ENCODE peak calls at places on chromosomes 3 and 15, in nine cellular contexts. One of them, this sample, is unnamed.

GRCh38 chr15:65796610-65797012 is 4.5 kb upstream of the DENND4A start:
- DNase-seq in NB4: peak; percentile 42
- DNase-seq in heart left ventricle: no peak
- DNase-seq in AG04449: no peak
- DNase-seq in A549: peak; percentile 44
- DNase-seq in A673: peak; percentile 28
- DNase-seq in breast epithelium: no peak
- DNase-seq in natural killer cell: no peak
- DNase-seq in B cell: no peak
- DNase-seq in this sample: no peak

GRCh38 chr3:37768107-37768809 is 93.4 kb upstream of the CTDSPL start:
- DNase-seq in A673: peak; percentile 53
- DNase-seq in A549: no peak
- DNase-seq in AG04449: no peak
- DNase-seq in natural killer cell: no peak
- DNase-seq in heart left ventricle: no peak
- DNase-seq in breast epithelium: no peak
- DNase-seq in NB4: no peak
- DNase-seq in B cell: no peak
- DNase-seq in this sample: no peak

GRCh38 chr3:142863010-142863787 is 25.7 kb downstream of the PCOLCE2 start:
- DNase-seq in heart left ventricle: no peak
- DNase-seq in B cell: no peak
- DNase-seq in breast epithelium: peak; percentile 35
- DNase-seq in A549: no peak
- DNase-seq in AG04449: no peak
- DNase-seq in NB4: peak; percentile 57
- DNase-seq in natural killer cell: no peak
- DNase-seq in A673: no peak
- DNase-seq in this sample: no peak

GRCh38 chr3:62795978-62796635 is 79.1 kb downstream of the CADPS start:
- DNase-seq in B cell: no peak
- DNase-seq in heart left ventricle: no peak
- DNase-seq in A673: no peak
- DNase-seq in AG04449: no peak
- DNase-seq in NB4: peak; percentile 1
- DNase-seq in breast epithelium: no peak
- DNase-seq in A549: no peak
- DNase-seq in natural killer cell: no peak
- DNase-seq in this sample: no peak

GRCh38 chr3:187838016-187838535 is 92.8 kb upstream of the BCL6 start:
- DNase-seq in B cell: no peak
- DNase-seq in A549: no peak
- DNase-seq in heart left ventricle: no peak
- DNase-seq in NB4: no peak
- DNase-seq in A673: no peak
- DNase-seq in natural killer cell: no peak
- DNase-seq in breast epithelium: no peak
- DNase-seq in AG04449: peak; percentile 24
- DNase-seq in this sample: no peak

GRCh38 chr3:72082121-72082715 is 297.3 kb upstream of the PROK2 start:
- DNase-seq in breast epithelium: no peak
- DNase-seq in B cell: peak; percentile 74
- DNase-seq in AG04449: no peak
- DNase-seq in A673: no peak
- DNase-seq in A549: no peak
- DNase-seq in heart left ventricle: no peak
- DNase-seq in natural killer cell: no peak
- DNase-seq in NB4: peak; percentile 90
- DNase-seq in this sample: peak; percentile 61

GRCh38 chr3:119695480-119695879 is 7.3 kb upstream of the CFAP91 start:
- DNase-seq in NB4: peak; percentile 45
- DNase-seq in A549: no peak
- DNase-seq in AG04449: no peak
- DNase-seq in breast epithelium: no peak
- DNase-seq in A673: peak; percentile 33
- DNase-seq in natural killer cell: no peak
- DNase-seq in B cell: no peak
- DNase-seq in heart left ventricle: no peak
- DNase-seq in this sample: no peak

GRCh38 chr15:68553994-68554715 is 24.6 kb upstream of the CORO2B start:
- DNase-seq in A549: peak; percentile 76
- DNase-seq in breast epithelium: peak; percentile 48
- DNase-seq in NB4: peak; percentile 64
- DNase-seq in B cell: peak; percentile 69
- DNase-seq in natural killer cell: peak; percentile 37
- DNase-seq in heart left ventricle: peak; percentile 56
- DNase-seq in A673: peak; percentile 78
- DNase-seq in AG04449: no peak
- DNase-seq in this sample: peak; percentile 63

GRCh38 chr15:45829336-45830153 is 194.7 kb downstream of the SQOR start:
- DNase-seq in heart left ventricle: no peak
- DNase-seq in NB4: no peak
- DNase-seq in natural killer cell: no peak
- DNase-seq in A673: no peak
- DNase-seq in B cell: no peak
- DNase-seq in AG04449: no peak
- DNase-seq in A549: no peak
- DNase-seq in breast epithelium: no peak
- DNase-seq in this sample: no peak

GRCh38 chr15:31897746-31898145 is 132.6 kb upstream of the CHRNA7 start:
- DNase-seq in B cell: no peak
- DNase-seq in A549: no peak
- DNase-seq in A673: no peak
- DNase-seq in natural killer cell: no peak
- DNase-seq in AG04449: no peak
- DNase-seq in NB4: no peak
- DNase-seq in breast epithelium: no peak
- DNase-seq in heart left ventricle: no peak
- DNase-seq in this sample: no peak

GRCh38 chr15:31892513-31892912 is 137.8 kb upstream of the CHRNA7 start:
- DNase-seq in B cell: no peak
- DNase-seq in breast epithelium: no peak
- DNase-seq in A549: no peak
- DNase-seq in NB4: no peak
- DNase-seq in heart left ventricle: no peak
- DNase-seq in natural killer cell: no peak
- DNase-seq in A673: no peak
- DNase-seq in AG04449: no peak
- DNase-seq in this sample: no peak

DNA sequence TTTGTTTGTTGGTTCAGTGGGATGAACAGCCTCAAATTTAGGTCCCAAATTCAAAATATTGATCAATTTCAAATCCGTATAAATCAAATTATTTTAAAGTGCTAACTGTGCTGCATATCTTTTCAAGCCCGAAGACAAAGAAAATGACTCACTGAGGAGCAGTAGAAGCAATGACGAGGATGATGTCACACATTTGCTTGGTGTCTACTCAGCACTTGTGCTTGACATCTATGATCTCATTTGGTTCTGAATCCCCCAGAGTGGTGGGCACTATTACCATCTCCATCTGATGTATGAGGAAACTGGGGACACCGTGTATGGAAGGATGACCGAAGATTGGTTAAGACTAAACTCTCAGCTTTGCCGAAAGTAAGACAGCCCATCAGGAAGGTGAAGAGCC is 136.5 kb upstream of the CHRNA7 start:
- DNase-seq in breast epithelium: no peak
- DNase-seq in AG04449: no peak
- DNase-seq in heart left ventricle: no peak
- DNase-seq in natural killer cell: no peak
- DNase-seq in B cell: no peak
- DNase-seq in A549: no peak
- DNase-seq in NB4: no peak
- DNase-seq in A673: no peak
- DNase-seq in this sample: no peak
- TF ChIP-seq CTCF in breast epithelium: no peak
- TF ChIP-seq CTCF in AG04449: no peak
- TF ChIP-seq CTCF in heart left ventricle: no peak
- TF ChIP-seq CTCF in natural killer cell: no peak
- TF ChIP-seq CTCF in B cell: no peak
- TF ChIP-seq CTCF in A549: no peak
- TF ChIP-seq CTCF in NB4: no peak
- TF ChIP-seq CTCF in A673: no peak
- TF ChIP-seq CTCF in this sample: no peak

DNA sequence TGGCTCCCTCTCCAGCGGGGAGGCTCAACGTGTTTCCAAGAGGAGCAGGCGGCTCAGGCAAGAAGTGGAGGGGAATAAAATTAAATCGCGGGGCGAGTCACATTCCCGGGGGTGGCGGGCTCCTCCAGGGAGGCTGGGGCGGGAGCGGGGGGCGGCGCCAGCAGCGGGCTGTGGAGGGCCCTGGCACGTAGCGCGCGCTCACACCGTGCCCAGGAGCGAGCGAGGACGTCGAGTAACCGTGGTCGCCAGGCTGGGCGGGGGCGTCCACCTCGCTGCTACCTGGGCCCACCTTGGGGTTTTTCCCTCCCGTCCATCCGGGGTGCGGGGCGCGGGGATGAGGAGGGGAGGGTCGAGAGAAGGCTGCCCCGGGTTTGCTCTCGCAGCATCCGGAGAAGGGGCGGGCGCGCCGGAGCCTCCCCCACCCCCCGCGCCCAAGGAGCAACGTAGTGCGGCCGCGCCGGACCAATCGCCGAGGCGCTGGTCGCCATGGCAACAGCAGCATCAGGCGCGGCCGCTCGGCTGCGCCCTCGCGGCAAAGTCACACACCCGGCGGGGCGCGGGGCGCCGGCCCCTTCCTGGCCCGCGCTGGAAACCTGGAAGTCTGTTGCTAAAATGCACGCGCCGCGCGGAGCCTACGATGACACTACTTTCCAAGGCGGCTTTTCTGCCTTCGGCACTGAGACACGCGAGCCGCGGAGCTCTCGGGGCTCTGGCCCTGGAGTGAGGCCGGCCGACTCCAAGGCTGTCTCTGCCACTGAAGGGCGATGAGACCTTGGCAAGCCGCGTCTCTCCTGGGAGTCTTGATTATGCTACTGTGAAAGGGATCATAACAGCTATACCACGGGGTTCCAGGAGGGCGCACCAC is at the start of gene IQSEC1:
- DNase-seq in A549: no peak
- DNase-seq in AG04449: no peak
- DNase-seq in NB4: no peak
- DNase-seq in breast epithelium: no peak
- DNase-seq in A673: no peak
- DNase-seq in natural killer cell: peak; percentile 83
- DNase-seq in B cell: peak; percentile 87
- DNase-seq in heart left ventricle: peak; percentile 58
- DNase-seq in this sample: peak; percentile 91
- TF ChIP-seq CTCF in A549: no peak
- TF ChIP-seq CTCF in AG04449: no peak
- TF ChIP-seq CTCF in NB4: no peak
- TF ChIP-seq CTCF in breast epithelium: no peak
- TF ChIP-seq CTCF in A673: no peak
- TF ChIP-seq CTCF in natural killer cell: no peak
- TF ChIP-seq CTCF in B cell: no peak
- TF ChIP-seq CTCF in heart left ventricle: no peak
- TF ChIP-seq CTCF in this sample: no peak

GRCh38 chr15:78621810-78622402 is 1.1 kb upstream of the CHRNA3 start:
- DNase-seq in B cell: peak; percentile 37
- DNase-seq in natural killer cell: no peak
- DNase-seq in AG04449: no peak
- DNase-seq in NB4: no peak
- DNase-seq in heart left ventricle: no peak
- DNase-seq in A549: no peak
- DNase-seq in A673: no peak
- DNase-seq in breast epithelium: no peak
- DNase-seq in this sample: no peak

GRCh38 chr15:78620839-78621421 is at the start of gene CHRNA3:
- DNase-seq in natural killer cell: no peak
- DNase-seq in B cell: peak; percentile 25
- DNase-seq in A673: no peak
- DNase-seq in NB4: no peak
- DNase-seq in heart left ventricle: no peak
- DNase-seq in breast epithelium: no peak
- DNase-seq in AG04449: no peak
- DNase-seq in A549: no peak
- DNase-seq in this sample: no peak

GRCh38 chr15:78618490-78618934 is 2.3 kb downstream of the CHRNA3 start:
- DNase-seq in A549: peak; percentile 96
- DNase-seq in breast epithelium: peak; percentile 73
- DNase-seq in AG04449: peak; percentile 52
- DNase-seq in NB4: peak; percentile 87
- DNase-seq in heart left ventricle: peak; percentile 84
- DNase-seq in A673: peak; percentile 82
- DNase-seq in natural killer cell: peak; percentile 74
- DNase-seq in B cell: peak; percentile 88
- DNase-seq in this sample: peak; percentile 86

GRCh38 chr15:78619022-78619950 is 1.5 kb downstream of the CHRNA3 start:
- DNase-seq in NB4: no peak
- DNase-seq in B cell: peak; percentile 31
- DNase-seq in A549: no peak
- DNase-seq in A673: no peak
- DNase-seq in natural killer cell: no peak
- DNase-seq in breast epithelium: no peak
- DNase-seq in heart left ventricle: no peak
- DNase-seq in AG04449: no peak
- DNase-seq in this sample: no peak

DNA sequence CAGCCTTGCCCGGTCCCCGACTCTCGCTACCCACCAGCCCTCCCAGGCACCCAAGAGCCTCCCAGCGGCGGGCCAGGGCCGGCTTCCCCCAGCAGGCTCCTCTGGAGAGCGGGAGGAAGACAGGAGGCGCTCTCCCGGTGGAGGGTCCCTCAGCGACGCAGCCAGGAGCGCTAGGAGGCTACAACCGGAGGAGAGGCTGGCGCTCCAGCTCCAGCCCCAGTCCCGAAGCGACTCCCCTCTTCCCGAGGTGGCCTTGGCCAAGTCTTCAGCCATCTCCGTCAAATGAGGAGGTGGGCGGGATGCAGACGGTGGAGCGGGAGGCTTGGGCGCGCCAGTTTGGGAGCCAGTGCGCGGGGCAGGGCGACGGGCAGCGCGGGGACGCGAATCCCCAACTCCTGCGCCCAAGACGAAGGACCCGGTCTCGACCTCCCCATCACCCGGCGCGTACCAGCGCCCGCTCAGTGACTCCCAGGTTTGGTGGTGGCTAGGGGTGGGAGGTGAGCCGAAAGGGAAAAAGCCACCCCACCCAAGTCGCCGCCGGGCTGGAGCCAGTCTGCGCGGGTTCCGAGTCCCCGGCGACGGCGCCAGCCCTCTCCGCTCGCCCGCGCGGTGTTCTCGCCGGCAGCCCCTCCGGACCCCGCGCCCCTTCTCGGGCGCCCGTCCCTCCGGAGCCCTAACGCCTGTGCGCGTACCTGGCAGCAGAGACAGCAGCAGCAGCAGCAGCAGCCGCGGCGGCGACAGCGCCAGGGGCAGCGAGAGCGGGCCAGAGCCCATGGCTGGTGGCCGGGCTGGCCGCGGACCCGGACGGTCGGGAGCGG is 566 bp downstream of the CHRNA3 start:
- DNase-seq in breast epithelium: no peak
- DNase-seq in heart left ventricle: no peak
- DNase-seq in natural killer cell: no peak
- DNase-seq in A549: peak; percentile 70
- DNase-seq in A673: peak; percentile 40
- DNase-seq in B cell: no peak
- DNase-seq in NB4: no peak
- DNase-seq in AG04449: no peak
- DNase-seq in this sample: no peak
- TF ChIP-seq CTCF in breast epithelium: no peak
- TF ChIP-seq CTCF in heart left ventricle: no peak
- TF ChIP-seq CTCF in natural killer cell: no peak
- TF ChIP-seq CTCF in A549: peak; percentile 59
- TF ChIP-seq CTCF in A673: peak; percentile 42
- TF ChIP-seq CTCF in B cell: no peak
- TF ChIP-seq CTCF in NB4: no peak
- TF ChIP-seq CTCF in AG04449: no peak
- TF ChIP-seq CTCF in this sample: no peak

GRCh38 chr3:52388348-52388821 is 56.5 kb downstream of the SEMA3G start:
- DNase-seq in A549: no peak
- DNase-seq in NB4: no peak
- DNase-seq in AG04449: no peak
- DNase-seq in natural killer cell: no peak
- DNase-seq in B cell: no peak
- DNase-seq in A673: no peak
- DNase-seq in heart left ventricle: no peak
- DNase-seq in breast epithelium: no peak
- DNase-seq in this sample: no peak
- TF ChIP-seq CTCF in A549: no peak
- TF ChIP-seq CTCF in NB4: peak; percentile 16
- TF ChIP-seq CTCF in AG04449: no peak
- TF ChIP-seq CTCF in natural killer cell: no peak
- TF ChIP-seq CTCF in B cell: no peak
- TF ChIP-seq CTCF in A673: peak; percentile 19
- TF ChIP-seq CTCF in heart left ventricle: no peak
- TF ChIP-seq CTCF in breast epithelium: no peak
- TF ChIP-seq CTCF in this sample: no peak

This sample was measured in GM10248.